ENCODE peak calls at places on chromosome 1, in six cellular contexts. V is K562, X is esophagus muscularis mucosa, O is GM23338, L is prostate gland, R is breast epithelium. T is an unnamed sample.

GRCh38 chr1:15137807-15138206 is 15.7 kb upstream of the TMEM51 start:
- DNase-seq in R (no peak), X (no peak), V (no peak), L (no peak), O (no peak), T (no peak)

GRCh38 chr1:155527672-155528071 is 34.9 kb downstream of the ASH1L start:
- DNase-seq in X (no peak), V (peak), O (no peak), R (no peak), L (no peak), T (no peak)

GRCh38 chr1:16143566-16144324 is 12.1 kb downstream of the EPHA2 start:
- DNase-seq in R (no peak), V (peak), L (peak), X (no peak), O (no peak), T (peak)

GRCh38 chr1:220878223-220879081 is 791 bp upstream of the HLX start:
- DNase-seq in V (no peak), X (no peak), R (no peak), L (no peak), O (peak), T (peak)

GRCh38 chr1:9057851-9058250 is 11.6 kb downstream of the SLC2A5 start:
- DNase-seq in O (no peak), X (no peak), V (no peak), R (no peak), L (no peak), T (no peak)

GRCh38 chr1:111571987-111572386 is 47.6 kb upstream of the RAP1A start:
- DNase-seq in V (no peak), O (peak), X (peak), R (no peak), L (no peak), T (no peak)

GRCh38 chr1:79355073-79355472 is 348.5 kb upstream of the ADGRL4 start:
- DNase-seq in V (no peak), R (no peak), O (no peak), X (no peak), L (no peak), T (no peak)

GRCh38 chr1:14822493-14822892 is 224.0 kb downstream of the KAZN start:
- DNase-seq in X (no peak), V (no peak), L (no peak), R (no peak), O (no peak), T (no peak)

GRCh38 chr1:164999135-164999534 is 357.4 kb downstream of the LMX1A start:
- DNase-seq in R (no peak), X (no peak), O (no peak), L (no peak), V (no peak), T (no peak)

GRCh38 chr1:20153000-20153418 is 13.9 kb downstream of the PLA2G2F start:
- DNase-seq in R (peak), L (no peak), X (no peak), O (peak), V (no peak), T (peak)

GRCh38 chr1:2354511-2355407 is 36.6 kb downstream of the MORN1 start:
- DNase-seq in O (no peak), V (no peak), R (no peak), X (no peak), L (no peak), T (peak)

GRCh38 chr1:225448146-225448805 is 20.4 kb upstream of the LBR start:
- DNase-seq in R (no peak), V (no peak), O (no peak), L (no peak), X (no peak), T (peak)

GRCh38 chr1:206821493-206821892 is 43.9 kb upstream of the IL20 start:
- DNase-seq in V (no peak), X (no peak), O (no peak), L (no peak), R (no peak), T (no peak)

GRCh38 chr1:189432761-189433160 is 1044.9 kb downstream of the BRINP3 start:
- DNase-seq in R (no peak), L (no peak), O (no peak), X (no peak), V (no peak), T (no peak)

GRCh38 chr1:10734900-10735602 is 61.4 kb downstream of the CASZ1 start:
- DNase-seq in V (no peak), O (peak), X (no peak), L (no peak), R (no peak), T (no peak)

GRCh38 chr1:226870323-226871046 is at the start of gene PSEN2:
- DNase-seq in X (peak), O (peak), V (peak), L (peak), R (peak), T (peak)

GRCh38 chr1:55062801-55063561 is 23.6 kb downstream of the PCSK9 start:
- DNase-seq in L (no peak), V (no peak), R (no peak), X (no peak), O (no peak), T (peak)

GRCh38 chr1:38489844-38490270 is 369.7 kb downstream of the RRAGC start:
- DNase-seq in V (peak), L (no peak), O (peak), R (no peak), X (no peak), T (no peak)

GRCh38 chr1:236176337-236177336 is 34.3 kb downstream of the GPR137B start:
- DNase-seq in X (no peak), L (no peak), V (no peak), R (peak), O (no peak), T (peak)

GRCh38 chr1:12215118-12215517 is 14.7 kb upstream of the VPS13D start:
- DNase-seq in X (no peak), V (no peak), O (no peak), L (no peak), R (no peak), T (no peak)

GRCh38 chr1:52925571-52926005 is 1.5 kb upstream of the SCP2 start:
- DNase-seq in V (no peak), X (no peak), O (no peak), R (no peak), L (no peak), T (no peak)

GRCh38 chr1:155254228-155254713 is 1.0 kb downstream of the ENTREP3 start:
- DNase-seq in V (no peak), L (no peak), X (no peak), O (no peak), R (no peak), T (no peak)

GRCh38 chr1:34028381-34029055 is 136.5 kb downstream of the CSMD2 start:
- DNase-seq in R (no peak), O (no peak), X (no peak), L (no peak), V (no peak), T (no peak)

GRCh38 chr1:16020325-16020724 is 1.5 kb upstream of the CLCNKA start:
- DNase-seq in O (no peak), L (no peak), V (no peak), X (no peak), R (no peak), T (no peak)

GRCh38 chr1:999797-1000356 is at the start of gene HES4:
- DNase-seq in R (peak), X (peak), V (peak), L (peak), O (peak), T (peak)

GRCh38 chr1:206829875-206830274 is 35.5 kb upstream of the IL20 start:
- DNase-seq in R (no peak), L (no peak), X (peak), V (no peak), O (no peak), T (no peak)

GRCh38 chr1:3603156-3603555 is 8.2 kb downstream of the MEGF6 start:
- DNase-seq in L (no peak), X (no peak), R (no peak), V (no peak), O (no peak), T (peak)

GRCh38 chr1:79648124-79648523 is 641.6 kb upstream of the ADGRL4 start:
- DNase-seq in O (no peak), L (no peak), X (no peak), V (no peak), R (no peak), T (no peak)

GRCh38 chr1:163036661-163037060 is 32.5 kb upstream of the RGS4 start:
- DNase-seq in X (no peak), V (no peak), L (no peak), R (no peak), O (no peak), T (no peak)

GRCh38 chr1:17669866-17670451 is 85.2 kb upstream of the ACTL8 start:
- DNase-seq in O (no peak), L (no peak), X (no peak), V (no peak), R (no peak), T (no peak)

GRCh38 chr1:174040387-174040786 is 18.2 kb upstream of the RC3H1 start:
- DNase-seq in O (no peak), X (no peak), L (peak), V (peak), R (no peak), T (no peak)

GRCh38 chr1:37497832-37498231 is 16.7 kb downstream of the MEAF6 start:
- DNase-seq in O (no peak), R (peak), L (no peak), V (no peak), X (no peak), T (peak)

GRCh38 chr1:37037675-37038074 is 3.4 kb upstream of the GRIK3 start:
- DNase-seq in R (no peak), V (no peak), O (peak), L (no peak), X (no peak), T (peak)

GRCh38 chr1:202319381-202320080 is 22.2 kb downstream of the UBE2T start:
- DNase-seq in O (no peak), X (no peak), L (no peak), V (no peak), R (no peak), T (no peak)

GRCh38 chr1:240705584-240705983 is 93.6 kb upstream of the GREM2 start:
- DNase-seq in L (no peak), R (no peak), O (no peak), V (no peak), X (no peak), T (no peak)

GRCh38 chr1:240712014-240712731 is 100.2 kb upstream of the GREM2 start:
- DNase-seq in L (no peak), X (no peak), V (no peak), O (no peak), R (no peak), T (no peak)

GRCh38 chr1:240706150-240706904 is 94.4 kb upstream of the GREM2 start:
- DNase-seq in R (no peak), L (no peak), O (no peak), X (no peak), V (no peak), T (no peak)

GRCh38 chr1:240711020-240711419 is 99.1 kb upstream of the GREM2 start:
- DNase-seq in X (no peak), R (no peak), L (no peak), V (no peak), O (no peak), T (no peak)

DNA sequence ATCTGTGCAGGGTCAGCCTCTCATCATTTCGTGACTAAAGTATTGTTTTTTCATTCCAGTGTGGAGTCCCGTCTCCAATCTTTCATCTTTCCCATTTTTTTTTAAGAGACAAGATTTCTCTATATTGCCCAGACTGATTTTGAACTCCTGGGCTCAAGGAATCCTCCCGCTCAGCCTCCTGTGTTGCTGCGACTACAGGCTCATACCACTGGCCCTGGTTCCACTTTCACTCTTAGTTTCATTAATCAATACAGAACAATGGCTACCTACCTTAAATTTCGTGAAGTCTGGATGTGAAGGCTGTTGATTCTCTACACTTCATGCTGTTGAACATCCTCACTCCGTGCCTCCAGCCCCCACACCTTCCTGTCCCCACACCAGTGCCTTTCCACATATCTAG is 97.7 kb upstream of the GREM2 start:
- DNase-seq in V (no peak), L (no peak), X (no peak), O (no peak), R (no peak), T (no peak)
- H3K4me3 ChIP-seq in V (no peak), L (no peak), X (no peak), O (no peak), R (no peak), T (no peak)

GRCh38 chr1:209349372-209350324 is 233.9 kb upstream of the CAMK1G start:
- DNase-seq in X (no peak), V (no peak), R (no peak), O (no peak), L (no peak), T (no peak)
- TF ChIP-seq POLR2AphosphoS5 in X (no peak), V (no peak), R (no peak), O (no peak), L (no peak), T (no peak)

DNA sequence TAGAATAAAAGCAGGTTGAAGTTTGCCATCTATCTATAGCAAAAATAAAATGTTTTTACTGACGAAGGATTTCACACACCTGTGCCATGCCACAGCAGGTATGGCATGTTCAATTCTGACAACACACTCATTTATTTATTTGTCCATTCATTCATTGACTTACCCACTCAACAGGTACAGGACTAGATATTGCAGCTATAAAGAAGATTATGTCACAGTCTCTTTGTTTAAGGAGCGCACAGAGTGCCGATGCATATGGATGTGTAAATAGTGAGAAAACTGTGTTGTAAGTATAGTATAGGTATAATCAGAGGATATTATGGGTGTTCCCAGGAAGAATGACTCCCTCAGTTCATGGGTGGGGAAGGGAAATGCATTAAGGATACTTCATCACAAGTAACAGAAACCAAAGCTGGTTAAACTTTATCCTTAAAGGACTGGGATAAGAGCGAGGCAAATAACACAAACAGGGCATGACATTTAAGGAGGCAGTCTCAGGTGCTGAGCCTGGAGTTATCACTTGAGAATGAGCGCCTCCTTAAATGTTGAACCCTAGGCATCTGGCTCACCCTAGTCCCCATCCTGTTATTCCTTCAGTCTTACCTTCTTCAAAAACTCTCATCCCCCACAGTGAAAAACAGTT is 7.9 kb upstream of the ZRANB2 start:
- DNase-seq in L (no peak), V (no peak), X (no peak), R (no peak), O (no peak), T (no peak)
- H3K4me3 ChIP-seq in L (no peak), V (no peak), X (no peak), R (no peak), O (no peak), T (peak)

GRCh38 chr1:219189942-219190341 is 16.3 kb downstream of the LYPLAL1 start:
- DNase-seq in R (no peak), V (no peak), X (no peak), O (no peak), L (no peak), T (no peak)

GRCh38 chr1:219188331-219188803 is 14.7 kb downstream of the LYPLAL1 start:
- DNase-seq in R (no peak), X (no peak), L (no peak), V (no peak), O (no peak), T (no peak)

GRCh38 chr1:219184337-219184736 is 10.7 kb downstream of the LYPLAL1 start:
- DNase-seq in O (no peak), R (no peak), V (no peak), X (no peak), L (no peak), T (no peak)

GRCh38 chr1:219189021-219189824 is 15.5 kb downstream of the LYPLAL1 start:
- DNase-seq in O (no peak), L (no peak), R (no peak), V (peak), X (no peak), T (no peak)

GRCh38 chr1:219185486-219186117 is 11.9 kb downstream of the LYPLAL1 start:
- DNase-seq in R (no peak), O (no peak), X (no peak), L (no peak), V (no peak), T (no peak)
- TF ChIP-seq POLR2AphosphoS5 in R (no peak), O (no peak), X (no peak), L (no peak), V (no peak), T (no peak)

GRCh38 chr1:167554028-167554779 is 642 bp upstream of the CREG1 start:
- DNase-seq in L (no peak), X (no peak), O (peak), R (no peak), V (peak), T (no peak)
- H3K4me3 ChIP-seq in L (peak), X (peak), O (peak), R (peak), V (peak), T (peak)

DNA sequence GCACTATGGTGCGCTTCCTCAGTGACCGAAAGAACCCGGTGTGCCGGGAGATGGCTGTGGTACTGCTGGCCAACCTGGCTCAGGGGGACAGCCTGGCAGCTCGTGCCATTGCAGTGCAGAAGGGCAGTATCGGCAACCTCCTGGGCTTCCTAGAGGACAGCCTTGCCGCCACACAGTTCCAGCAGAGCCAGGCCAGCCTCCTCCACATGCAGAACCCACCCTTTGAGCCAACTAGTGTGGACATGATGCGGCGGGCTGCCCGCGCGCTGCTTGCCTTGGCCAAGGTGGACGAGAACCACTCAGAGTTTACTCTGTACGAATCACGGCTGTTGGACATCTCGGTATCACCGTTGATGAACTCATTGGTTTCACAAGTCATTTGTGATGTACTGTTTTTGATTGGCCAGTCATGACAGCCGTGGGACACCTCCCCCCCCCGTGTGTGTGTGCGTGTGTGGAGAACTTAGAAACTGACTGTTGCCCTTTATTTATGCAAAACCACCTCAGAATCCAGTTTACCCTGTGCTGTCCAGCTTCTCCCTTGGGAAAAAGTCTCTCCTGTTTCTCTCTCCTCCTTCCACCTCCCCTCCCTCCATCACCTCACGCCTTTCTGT is 7.3 kb upstream of the PIGV start:
- DNase-seq in L (no peak), R (no peak), X (no peak), O (no peak), V (no peak), T (no peak)
- TF ChIP-seq POLR2AphosphoS5 in L (no peak), R (no peak), X (no peak), O (no peak), V (no peak), T (no peak)

DNA sequence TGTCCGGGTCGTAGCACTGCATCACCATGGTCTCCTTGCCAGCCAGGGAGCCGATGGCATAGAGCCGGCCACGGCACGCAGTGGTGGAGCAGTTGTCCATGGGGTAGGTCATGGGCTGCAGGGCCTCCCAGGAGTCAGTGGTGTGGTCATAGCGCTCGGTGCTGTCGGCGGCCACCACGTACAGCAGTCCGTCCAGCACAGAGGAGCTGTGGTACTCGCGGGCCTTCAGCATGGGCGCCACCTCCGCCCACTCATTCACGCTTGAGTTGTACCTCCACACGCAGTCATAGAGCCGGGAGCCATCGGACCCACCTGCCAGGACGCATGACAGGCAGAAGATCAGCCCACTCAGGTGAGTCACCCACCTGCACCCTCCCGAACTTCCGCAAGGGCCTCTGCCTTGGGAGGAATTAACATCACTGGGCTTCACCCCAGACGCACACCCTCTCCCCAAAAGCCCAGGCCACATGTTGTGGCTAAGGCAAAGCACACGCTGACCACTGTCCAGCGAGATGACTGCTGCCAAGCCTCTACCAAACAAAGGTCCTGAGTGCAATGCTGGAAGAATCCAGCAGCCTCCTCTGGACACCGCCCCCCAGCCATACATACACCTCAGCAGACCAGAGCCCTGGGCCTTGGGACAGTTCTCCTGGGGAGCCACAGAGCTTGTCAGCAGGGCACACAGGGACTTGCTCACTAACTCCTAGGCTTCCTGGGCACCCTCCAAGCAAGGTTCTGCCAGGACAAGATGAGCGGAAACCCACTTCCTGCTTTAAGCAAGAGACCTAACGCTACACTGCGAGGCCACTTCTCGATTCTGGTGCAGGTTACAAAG is 3.3 kb downstream of the KLHL21 start:
- DNase-seq in V (no peak), R (no peak), X (no peak), O (no peak), L (no peak), T (peak)
- H3K4me3 ChIP-seq in V (peak), R (peak), X (peak), O (peak), L (peak), T (no peak)

DNA sequence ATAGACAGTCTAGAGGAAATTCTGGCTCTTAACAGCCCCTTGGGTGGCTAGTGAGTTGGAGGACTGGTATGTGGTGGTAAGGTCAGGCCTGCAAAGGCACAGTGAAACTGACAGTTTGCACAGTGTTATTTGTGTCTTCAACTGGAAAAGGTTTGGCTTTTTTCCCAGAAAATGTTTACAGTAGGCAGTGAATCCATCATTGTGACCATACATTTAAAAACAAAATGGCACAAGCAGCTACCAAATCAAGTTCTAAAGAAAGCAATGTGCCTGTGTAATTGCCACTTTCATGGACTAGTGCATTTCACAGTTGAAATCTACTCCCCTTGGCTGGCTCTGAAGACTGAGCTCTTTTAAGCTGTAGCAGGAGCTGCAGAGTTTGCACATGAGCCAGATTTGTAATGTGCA is 24.8 kb downstream of the ATPAF1 start:
- DNase-seq in V (no peak), L (peak), O (no peak), X (no peak), R (no peak), T (no peak)
- TF ChIP-seq POLR2AphosphoS5 in V (no peak), L (peak), O (no peak), X (peak), R (no peak), T (no peak)

T was measured in upper lobe of left lung.